ENCODE peak calls at places on chromosomes 2 and 18, in six cellular contexts. Z is ovary, V is IMR-90, N is K562, S is A549, O is sigmoid colon. Q is an unnamed sample.

GRCh38 chr18:43484710-43485109 is 207.4 kb upstream of the SYT4 start:
- DNase-seq in Z (no peak), V (no peak), N (no peak), S (no peak), O (no peak), Q (no peak)

GRCh38 chr2:236776695-236777251 is 207.1 kb downstream of the ACKR3 start:
- DNase-seq in Z (no peak), V (peak), N (no peak), S (peak), O (no peak), Q (no peak)

GRCh38 chr2:27133905-27134780 is at the start of gene PREB:
- DNase-seq in Z (peak), V (peak), N (peak), S (peak), O (peak), Q (peak)

GRCh38 chr2:128505150-128505490 is 186.5 kb upstream of the HS6ST1 start:
- DNase-seq in Z (no peak), V (no peak), N (no peak), S (no peak), O (no peak), Q (no peak)

GRCh38 chr2:36478332-36478738 is 119.6 kb downstream of the FEZ2 start:
- DNase-seq in Z (peak), V (peak), N (no peak), S (peak), O (no peak), Q (peak)

GRCh38 chr2:227785293-227785692 is 28.3 kb upstream of the CCL20 start:
- DNase-seq in Z (no peak), V (no peak), N (no peak), S (no peak), O (no peak), Q (no peak)

GRCh38 chr2:48600204-48600813 is 17.3 kb upstream of the GTF2A1L start:
- DNase-seq in Z (no peak), V (peak), N (peak), S (peak), O (no peak), Q (no peak)

GRCh38 chr2:673615-674318 is 3.4 kb downstream of the TMEM18 start:
- DNase-seq in Z (no peak), V (peak), N (no peak), S (no peak), O (no peak), Q (no peak)

GRCh38 chr2:26581266-26581990 is 59.7 kb downstream of the CIB4 start:
- DNase-seq in Z (no peak), V (no peak), N (no peak), S (no peak), O (peak), Q (no peak)

GRCh38 chr18:657998-658946 is 819 bp downstream of the TYMS start:
- DNase-seq in Z (peak), V (peak), N (peak), S (peak), O (peak), Q (peak)
- TF ChIP-seq POLR2A in Z (no peak), V (no peak), N (peak), S (peak), O (no peak), Q (no peak)

GRCh38 chr2:21004181-21004572 is 39.7 kb downstream of the APOB start:
- DNase-seq in Z (no peak), V (no peak), N (no peak), S (no peak), O (no peak), Q (no peak)

GRCh38 chr2:21006423-21007128 is 37.3 kb downstream of the APOB start:
- DNase-seq in Z (no peak), V (no peak), N (no peak), S (no peak), O (no peak), Q (no peak)

GRCh38 chr2:21003572-21004180 is 40.2 kb downstream of the APOB start:
- DNase-seq in Z (no peak), V (no peak), N (no peak), S (no peak), O (no peak), Q (no peak)

GRCh38 chr2:21005700-21006422 is 38.0 kb downstream of the APOB start:
- DNase-seq in Z (no peak), V (no peak), N (no peak), S (no peak), O (no peak), Q (no peak)

GRCh38 chr2:21005111-21005699 is 38.7 kb downstream of the APOB start:
- DNase-seq in Z (no peak), V (no peak), N (no peak), S (no peak), O (no peak), Q (no peak)
- TF ChIP-seq POLR2A in Z (no peak), V (no peak), N (no peak), S (no peak), O (no peak), Q (no peak)

GRCh38 chr2:219125225-219125885 is 35.3 kb downstream of the NHEJ1 start:
- DNase-seq in Z (peak), V (peak), N (peak), S (peak), O (peak), Q (peak)
- TF ChIP-seq POLR2A in Z (no peak), V (no peak), N (no peak), S (no peak), O (no peak), Q (no peak)

GRCh38 chr2:238325694-238326093 is 5.4 kb downstream of the TRAF3IP1 start:
- DNase-seq in Z (no peak), V (no peak), N (no peak), S (no peak), O (no peak), Q (no peak)
- TF ChIP-seq POLR2A in Z (no peak), V (no peak), N (no peak), S (no peak), O (no peak), Q (no peak)

GRCh38 chr2:187208199-187208785 is 239.8 kb downstream of the CALCRL start:
- DNase-seq in Z (no peak), V (no peak), N (no peak), S (no peak), O (no peak), Q (no peak)
- TF ChIP-seq POLR2A in Z (no peak), V (no peak), N (no peak), S (no peak), O (no peak), Q (no peak)

GRCh38 chr2:98702127-98702802 is 28.7 kb downstream of the MGAT4A start:
- DNase-seq in Z (no peak), V (no peak), N (no peak), S (no peak), O (peak), Q (no peak)

GRCh38 chr2:98701230-98701629 is 29.7 kb downstream of the MGAT4A start:
- DNase-seq in Z (no peak), V (no peak), N (no peak), S (no peak), O (no peak), Q (no peak)

GRCh38 chr2:98704499-98705332 is 26.2 kb downstream of the MGAT4A start:
- DNase-seq in Z (no peak), V (no peak), N (no peak), S (no peak), O (no peak), Q (no peak)

GRCh38 chr2:98703738-98704137 is 27.2 kb downstream of the MGAT4A start:
- DNase-seq in Z (no peak), V (no peak), N (no peak), S (no peak), O (no peak), Q (no peak)

GRCh38 chr2:98702896-98703620 is 27.9 kb downstream of the MGAT4A start:
- DNase-seq in Z (no peak), V (no peak), N (no peak), S (no peak), O (no peak), Q (no peak)
- TF ChIP-seq POLR2A in Z (no peak), V (no peak), N (no peak), S (no peak), O (no peak), Q (no peak)

Q was measured in uterus.